ENCODE peak calls at places on chromosomes 5 and 9, in ten cellular contexts. Q, S, U, P, N, K, H, V, Y and Z are unnamed samples. For H3K4me1 and H3K9me3, the result is how much of the 10 kb centered on the place peaks cover.

GRCh38 chr9:69485466-69485865 is 160.5 kb downstream of the ENTREP1 start:
- DNase-seq in Q (no peak), S (peak), U (no peak), P (no peak), N (no peak), K (no peak), H (no peak), V (no peak), Y (no peak), Z (no peak)

GRCh38 chr5:10854526-10855277 is 93.7 kb upstream of the DAP start:
- DNase-seq in Q (no peak), S (peak), U (no peak), P (peak), N (no peak), K (no peak), H (no peak), V (no peak), Y (no peak), Z (peak)

GRCh38 chr9:33185858-33186257 is 18.7 kb upstream of the B4GALT1 start:
- DNase-seq in Q (no peak), S (no peak), U (no peak), P (no peak), N (no peak), K (no peak), H (no peak), V (no peak), Y (no peak), Z (no peak)

GRCh38 chr9:120914953-120915352 is 11.6 kb downstream of the TRAF1 start:
- DNase-seq in Q (no peak), S (no peak), U (no peak), P (no peak), N (no peak), K (no peak), H (no peak), V (no peak), Y (no peak), Z (no peak)

GRCh38 chr9:78031271-78031825 is at the start of gene GNAQ:
- DNase-seq in Q (peak), S (no peak), U (no peak), P (no peak), N (peak), K (peak), H (no peak), V (peak), Y (peak), Z (no peak)

GRCh38 chr5:66427043-66427442 is 169.2 kb upstream of the MAST4 start:
- DNase-seq in Q (no peak), S (no peak), U (no peak), P (no peak), N (no peak), K (no peak), H (no peak), V (no peak), Y (no peak), Z (no peak)

GRCh38 chr5:136222575-136223235 is 29.7 kb upstream of the SMIM32 start:
- DNase-seq in Q (no peak), S (peak), U (no peak), P (no peak), N (no peak), K (no peak), H (no peak), V (no peak), Y (no peak), Z (no peak)

GRCh38 chr5:110900829-110901228 is 162.0 kb downstream of the SLC25A46 start:
- DNase-seq in Q (no peak), S (no peak), U (no peak), P (no peak), N (no peak), K (no peak), H (no peak), V (no peak), Y (no peak), Z (no peak)

GRCh38 chr9:104073770-104074133 is 20.4 kb upstream of the SMC2 start:
- DNase-seq in Q (no peak), S (no peak), U (no peak), P (no peak), N (no peak), K (no peak), H (peak), V (no peak), Y (no peak), Z (no peak)

GRCh38 chr5:96572864-96573512 is 89.2 kb upstream of the CAST start:
- DNase-seq in Q (no peak), S (no peak), U (no peak), P (no peak), N (no peak), K (no peak), H (no peak), V (no peak), Y (no peak), Z (no peak)

GRCh38 chr5:161235569-161235968 is 311.0 kb downstream of the GABRB2 start:
- DNase-seq in Q (no peak), S (no peak), U (no peak), P (no peak), N (no peak), K (no peak), H (no peak), V (no peak), Y (no peak), Z (no peak)

GRCh38 chr9:131810351-131811170 is 70.7 kb upstream of the RAPGEF1 start:
- DNase-seq in Q (no peak), S (no peak), U (no peak), P (no peak), N (no peak), K (no peak), H (no peak), V (no peak), Y (no peak), Z (no peak)

GRCh38 chr9:36316629-36317317 is 58.5 kb upstream of the GNE start:
- DNase-seq in Q (no peak), S (peak), U (no peak), P (no peak), N (no peak), K (no peak), H (no peak), V (no peak), Y (no peak), Z (no peak)

GRCh38 chr5:10505517-10506095 is 58.3 kb upstream of the ANKRD33B start:
- DNase-seq in Q (no peak), S (no peak), U (peak), P (no peak), N (peak), K (no peak), H (no peak), V (no peak), Y (no peak), Z (no peak)

GRCh38 chr5:163913548-163913947 is 408.1 kb downstream of the MAT2B start:
- DNase-seq in Q (no peak), S (no peak), U (no peak), P (no peak), N (no peak), K (no peak), H (no peak), V (no peak), Y (no peak), Z (no peak)

GRCh38 chr9:108640211-108640610 is 215.6 kb downstream of the ACTL7B start:
- DNase-seq in Q (no peak), S (no peak), U (no peak), P (no peak), N (no peak), K (no peak), H (no peak), V (no peak), Y (no peak), Z (no peak)

GRCh38 chr9:125632321-125633115 is 74.5 kb downstream of the MAPKAP1 start:
- DNase-seq in Q (no peak), S (peak), U (peak), P (no peak), N (peak), K (no peak), H (no peak), V (no peak), Y (no peak), Z (no peak)

GRCh38 chr5:128881609-128882008 is 83.7 kb upstream of the SLC27A6 start:
- DNase-seq in Q (no peak), S (no peak), U (no peak), P (no peak), N (no peak), K (no peak), H (no peak), V (no peak), Y (no peak), Z (no peak)

GRCh38 chr9:97983524-97984187 is 515 bp downstream of the ANP32B start:
- DNase-seq in Q (peak), S (peak), U (peak), P (no peak), N (peak), K (peak), H (peak), V (peak), Y (peak), Z (peak)

GRCh38 chr5:62286834-62287611 is 19.0 kb upstream of the KIF2A start:
- DNase-seq in Q (no peak), S (peak), U (no peak), P (no peak), N (no peak), K (no peak), H (no peak), V (no peak), Y (no peak), Z (no peak)

GRCh38 chr5:36457511-36458260 is 148.7 kb upstream of the SLC1A3 start:
- DNase-seq in Q (no peak), S (no peak), U (no peak), P (no peak), N (no peak), K (no peak), H (no peak), V (no peak), Y (no peak), Z (no peak)

GRCh38 chr5:137619191-137619870 is 116.6 kb downstream of the KLHL3 start:
- DNase-seq in Q (peak), S (no peak), U (no peak), P (peak), N (no peak), K (peak), H (peak), V (peak), Y (no peak), Z (peak)

GRCh38 chr5:11851965-11852745 is 52.1 kb downstream of the CTNND2 start:
- DNase-seq in Q (no peak), S (no peak), U (no peak), P (no peak), N (no peak), K (no peak), H (no peak), V (no peak), Y (no peak), Z (no peak)

GRCh38 chr9:118558026-118558425 is 811.2 kb downstream of the BRINP1 start:
- DNase-seq in Q (no peak), S (no peak), U (no peak), P (no peak), N (no peak), K (no peak), H (no peak), V (no peak), Y (no peak), Z (no peak)

DNA sequence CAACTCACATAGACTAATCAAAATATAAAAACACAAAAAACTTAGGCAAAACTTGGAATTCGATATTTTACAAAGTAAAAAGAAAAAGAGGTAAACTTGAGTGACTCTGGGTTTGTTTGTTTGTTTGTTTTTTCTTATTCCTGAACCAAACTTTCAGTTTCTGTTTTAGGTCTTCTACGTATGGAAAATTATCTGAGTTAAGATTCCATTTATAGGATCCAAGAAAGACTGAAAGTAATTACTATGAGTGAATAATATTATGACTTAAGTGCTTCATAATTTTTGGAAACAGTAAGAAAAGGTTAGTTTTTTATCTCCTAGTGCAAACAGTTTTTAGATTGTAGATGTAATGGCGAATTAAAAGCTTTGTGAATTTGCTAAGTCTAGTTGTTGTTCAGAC is 13.2 kb downstream of the ST8SIA4 start:
- DNase-seq in Q (no peak), S (no peak), U (no peak), P (no peak), N (no peak), K (no peak), H (no peak), V (no peak), Y (no peak), Z (no peak)
- H3K4me1 ChIP-seq in Q (under half), S (under half), U (under half), P (under half), N (under half), K (under half), H (under half), V (under half), Y (under half), Z (under half)

GRCh38 chr5:63894690-63895089 is 67.6 kb downstream of the HTR1A start:
- DNase-seq in Q (no peak), S (no peak), U (no peak), P (no peak), N (no peak), K (no peak), H (no peak), V (no peak), Y (no peak), Z (no peak)
- H3K9me3 ChIP-seq in Q (under half), S (under half), U (under half), P (under half), N (under half), K (under half), H (under half), V (under half), Y (under half), Z (under half)

GRCh38 chr9:92634712-92635605 is 35.0 kb downstream of the IPPK start:
- DNase-seq in Q (peak), S (peak), U (peak), P (peak), N (peak), K (peak), H (peak), V (peak), Y (peak), Z (peak)
- H3K27ac ChIP-seq in Q (peak), S (no peak), U (no peak), P (peak), N (no peak), K (peak), H (no peak), V (no peak), Y (no peak), Z (no peak)

DNA sequence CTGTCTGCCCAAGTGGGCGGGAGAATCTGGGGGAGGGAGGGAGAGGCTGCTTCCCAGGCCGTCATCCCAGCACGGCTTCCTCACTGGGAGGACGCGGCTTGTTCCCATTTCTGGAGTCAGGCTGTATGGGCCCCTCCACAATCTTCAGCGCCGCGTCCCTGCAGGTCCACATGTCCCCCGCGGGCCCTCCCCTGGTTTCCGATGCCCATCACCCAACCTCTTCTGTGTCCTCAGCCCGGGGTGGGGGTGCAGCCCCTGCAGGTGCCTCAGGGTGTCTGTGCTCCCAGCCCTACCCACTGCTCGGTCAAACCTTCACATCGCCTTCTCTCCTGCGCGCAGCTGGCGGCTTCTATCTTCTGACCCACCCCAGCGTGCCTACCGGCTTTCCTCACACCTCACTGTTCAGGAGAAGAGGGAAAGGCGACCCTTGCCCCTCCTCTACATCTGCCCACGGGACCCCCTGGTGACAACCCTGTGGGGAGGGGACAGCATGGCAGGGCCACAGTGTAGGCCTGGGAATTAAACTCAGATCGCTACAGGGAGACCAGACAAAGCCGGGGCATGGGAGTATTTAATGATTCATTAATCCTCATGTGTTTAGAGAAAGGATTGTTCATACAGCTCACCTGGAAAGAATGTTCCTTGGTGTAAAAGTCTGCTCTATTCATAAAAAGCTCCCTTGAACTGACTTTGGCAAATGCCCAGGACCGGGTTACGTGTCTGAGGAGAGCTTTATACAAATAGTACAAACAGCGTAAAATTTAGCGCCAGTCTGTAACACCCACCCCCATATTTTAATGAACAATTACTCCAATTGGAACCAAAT is 145.1 kb downstream of the IRX1 start:
- DNase-seq in Q (no peak), S (no peak), U (no peak), P (peak), N (no peak), K (no peak), H (no peak), V (no peak), Y (peak), Z (no peak)
- H3K4me1 ChIP-seq in Q (under half), S (under half), U (under half), P (under half), N (under half), K (under half), H (under half), V (under half), Y (under half), Z (under half)

GRCh38 chr5:150895431-150896428 is 9.1 kb downstream of the ZNF300 start:
- DNase-seq in Q (no peak), S (no peak), U (no peak), P (no peak), N (no peak), K (no peak), H (no peak), V (no peak), Y (no peak), Z (no peak)
- H3K9me3 ChIP-seq in Q (half or more), S (under half), U (under half), P (half or more), N (under half), K (under half), H (under half), V (half or more), Y (half or more), Z (under half)

GRCh38 chr5:78103226-78103722 is 191.2 kb downstream of the AP3B1 start:
- DNase-seq in Q (no peak), S (no peak), U (no peak), P (no peak), N (no peak), K (no peak), H (no peak), V (no peak), Y (no peak), Z (no peak)
- H3K27ac ChIP-seq in Q (no peak), S (no peak), U (no peak), P (no peak), N (no peak), K (no peak), H (no peak), V (no peak), Y (no peak), Z (no peak)

GRCh38 chr5:157047898-157048297 is 11.0 kb downstream of the HAVCR1 start:
- DNase-seq in Q (no peak), S (no peak), U (no peak), P (no peak), N (no peak), K (no peak), H (no peak), V (no peak), Y (no peak), Z (no peak)

GRCh38 chr5:157049605-157050004 is 9.3 kb downstream of the HAVCR1 start:
- DNase-seq in Q (no peak), S (no peak), U (no peak), P (no peak), N (no peak), K (no peak), H (no peak), V (no peak), Y (no peak), Z (no peak)

GRCh38 chr5:157051604-157052245 is 7.2 kb downstream of the HAVCR1 start:
- DNase-seq in Q (no peak), S (no peak), U (no peak), P (no peak), N (no peak), K (no peak), H (no peak), V (no peak), Y (no peak), Z (no peak)

GRCh38 chr5:157046041-157046440 is 12.9 kb downstream of the HAVCR1 start:
- DNase-seq in Q (peak), S (no peak), U (no peak), P (no peak), N (no peak), K (no peak), H (no peak), V (peak), Y (peak), Z (no peak)

DNA sequence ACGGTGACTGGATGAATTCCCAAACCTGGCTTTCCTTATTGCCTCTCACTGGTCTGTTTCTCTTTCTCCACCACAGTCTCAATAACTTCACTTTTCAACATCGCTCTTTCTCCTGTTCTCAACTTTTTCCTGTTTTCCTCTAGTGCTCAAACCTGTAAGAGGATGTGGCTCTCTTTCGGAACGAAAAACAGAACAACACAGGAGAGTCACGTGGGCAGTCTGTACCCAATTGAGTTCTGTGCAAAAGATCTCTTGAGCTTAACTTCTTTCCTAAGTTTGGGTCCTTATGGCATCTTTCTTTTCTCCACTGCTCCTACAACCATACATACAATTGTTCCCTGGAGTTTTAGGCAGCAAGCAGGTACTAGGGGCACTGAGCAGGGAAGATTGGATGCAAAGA is 8.9 kb downstream of the HAVCR1 start:
- DNase-seq in Q (no peak), S (peak), U (peak), P (no peak), N (no peak), K (no peak), H (no peak), V (no peak), Y (no peak), Z (no peak)
- H3K4me1 ChIP-seq in Q (under half), S (under half), U (under half), P (under half), N (under half), K (under half), H (under half), V (under half), Y (under half), Z (under half)

GRCh38 chr5:71807909-71808308 is 88.8 kb downstream of the CARTPT start:
- DNase-seq in Q (no peak), S (no peak), U (no peak), P (no peak), N (no peak), K (no peak), H (no peak), V (no peak), Y (no peak), Z (no peak)
- H3K9me3 ChIP-seq in Q (under half), S (under half), U (under half), P (under half), N (under half), K (under half), H (under half), V (under half), Y (under half), Z (under half)

GRCh38 chr5:142779163-142779562 is 9.0 kb downstream of the ARHGAP26 start:
- DNase-seq in Q (no peak), S (no peak), U (no peak), P (no peak), N (no peak), K (no peak), H (no peak), V (peak), Y (no peak), Z (no peak)
- H3K27ac ChIP-seq in Q (peak), S (no peak), U (no peak), P (no peak), N (no peak), K (peak), H (peak), V (peak), Y (no peak), Z (no peak)

DNA sequence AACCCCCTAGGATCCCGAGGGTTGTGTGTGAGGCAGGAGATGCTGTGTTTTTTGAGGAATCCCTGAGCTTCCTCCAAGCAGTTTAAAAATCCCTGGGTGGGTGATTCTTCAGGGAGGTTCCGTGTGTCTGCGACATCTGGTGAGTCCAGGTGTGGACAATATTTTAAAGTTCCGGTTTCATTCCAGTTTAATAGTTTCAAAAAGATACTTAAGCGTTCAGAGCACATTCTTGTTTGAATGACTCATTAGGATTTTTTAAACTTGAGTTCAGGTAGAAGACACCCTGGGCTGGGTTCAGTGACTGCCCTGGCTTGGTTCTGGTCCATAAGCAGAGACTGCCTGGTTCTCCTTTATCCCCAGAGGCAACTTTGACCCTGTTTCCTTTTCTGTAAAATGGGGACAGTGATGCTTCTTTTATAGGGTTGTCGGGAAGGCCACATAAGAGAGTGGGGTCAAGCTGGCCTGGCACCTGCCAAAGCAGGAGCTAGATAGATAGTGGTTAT is 119.2 kb downstream of the RGS3 start:
- DNase-seq in Q (no peak), S (no peak), U (no peak), P (no peak), N (no peak), K (no peak), H (no peak), V (no peak), Y (peak), Z (no peak)
- H3K4me1 ChIP-seq in Q (half or more), S (under half), U (under half), P (under half), N (under half), K (under half), H (half or more), V (half or more), Y (under half), Z (half or more)